ENCODE peak calls at places on chromosome 9, in five cellular contexts. F is foreskin fibroblast, Z is progenitor cell of endocrine pancreas, V is heart left ventricle, C is mammary epithelial cell. P is an unnamed sample.

GRCh38 chr9:79583957-79584654 is 12.3 kb downstream of the TLE4 start:
- DNase-seq in F (no peak), Z (no peak), V (peak; percentile 67), C (no peak), P (no peak)

GRCh38 chr9:134323741-134324358 is 2.4 kb upstream of the RXRA start:
- DNase-seq in F (no peak), Z (no peak), V (peak; percentile 73), C (peak; percentile 93), P (no peak)

GRCh38 chr9:125637264-125637663 is 69.7 kb downstream of the MAPKAP1 start:
- DNase-seq in F (no peak), Z (no peak), V (no peak), C (no peak), P (no peak)

GRCh38 chr9:134481762-134482161 is 155.5 kb downstream of the RXRA start:
- DNase-seq in F (no peak), Z (no peak), V (peak; percentile 8), C (no peak), P (no peak)

GRCh38 chr9:98775831-98776441 is 20.4 kb downstream of the ANKS6 start:
- DNase-seq in F (peak; percentile 45), Z (peak; percentile 33), V (no peak), C (peak; percentile 20), P (peak; percentile 17)

GRCh38 chr9:529721-530120 is 311.8 kb upstream of the DMRT1 start:
- DNase-seq in F (no peak), Z (no peak), V (no peak), C (no peak), P (no peak)

GRCh38 chr9:108057421-108058136 is 568.0 kb upstream of the KLF4 start:
- DNase-seq in F (peak; percentile 95), Z (no peak), V (no peak), C (peak; percentile 96), P (no peak)

GRCh38 chr9:124908098-124908497 is 32.8 kb downstream of the GOLGA1 start:
- DNase-seq in F (no peak), Z (no peak), V (no peak), C (no peak), P (no peak)

GRCh38 chr9:98099346-98099745 is 19.7 kb downstream of the TRIM14 start:
- DNase-seq in F (no peak), Z (no peak), V (no peak), C (no peak), P (no peak)

GRCh38 chr9:3224931-3225330 is 300.9 kb downstream of the RFX3 start:
- DNase-seq in F (no peak), Z (no peak), V (peak; percentile 33), C (no peak), P (no peak)

GRCh38 chr9:130129425-130130061 is 42.7 kb upstream of the NCS1 start:
- DNase-seq in F (no peak), Z (no peak), V (no peak), C (no peak), P (no peak)

GRCh38 chr9:126453156-126453963 is 126.7 kb downstream of the MVB12B start:
- DNase-seq in F (no peak), Z (no peak), V (no peak), C (no peak), P (no peak)

DNA sequence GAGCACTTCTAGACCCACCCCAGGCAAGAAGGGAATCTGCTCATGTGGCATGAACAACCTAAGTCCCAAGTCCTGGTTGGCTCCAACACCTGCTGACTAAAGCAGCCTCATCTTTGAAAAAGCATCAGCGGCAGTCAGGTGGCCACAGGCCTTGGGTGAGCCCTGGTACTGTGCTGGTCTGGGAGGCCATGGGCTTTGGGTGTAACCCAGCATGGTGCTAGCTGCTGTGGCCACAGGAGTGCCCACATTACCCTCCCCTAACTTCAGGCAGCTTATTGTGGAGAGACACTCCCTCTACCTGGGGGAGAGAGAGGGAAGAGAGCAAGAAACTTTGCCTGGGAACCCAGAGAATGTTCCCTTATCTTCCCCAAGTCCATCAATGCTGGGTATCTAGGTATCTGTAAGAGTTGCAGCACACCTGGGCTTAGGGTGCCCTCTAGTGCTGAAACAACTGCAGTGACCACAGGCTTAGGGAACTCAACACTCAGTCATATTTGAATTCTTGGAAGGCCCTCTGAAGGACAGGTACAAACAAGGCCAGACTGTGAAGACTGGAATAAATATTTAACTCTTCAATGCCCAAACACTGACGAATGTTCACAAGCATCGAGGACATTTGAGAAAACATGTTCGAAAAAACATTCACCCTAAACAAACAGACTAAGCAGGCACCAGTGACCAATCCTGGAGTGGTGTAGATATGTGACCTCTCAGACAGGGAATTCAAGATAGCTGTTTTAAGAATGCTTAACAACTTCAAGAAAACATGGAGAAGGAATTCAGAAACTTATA is 69.9 kb upstream of the OR2K2 start:
- DNase-seq in F (no peak), Z (no peak), V (no peak), C (peak; percentile 56), P (peak; percentile 14)
- TF ChIP-seq CTCF in F (peak; percentile 34), Z (peak; percentile 61), V (no peak), C (peak; percentile 88), P (peak; percentile 78)

GRCh38 chr9:69411246-69411645 is 86.2 kb downstream of the ENTREP1 start:
- DNase-seq in F (no peak), Z (no peak), V (no peak), C (no peak), P (no peak)

GRCh38 chr9:69411931-69412740 is 87.1 kb downstream of the ENTREP1 start:
- DNase-seq in F (no peak), Z (no peak), V (no peak), C (no peak), P (no peak)

DNA sequence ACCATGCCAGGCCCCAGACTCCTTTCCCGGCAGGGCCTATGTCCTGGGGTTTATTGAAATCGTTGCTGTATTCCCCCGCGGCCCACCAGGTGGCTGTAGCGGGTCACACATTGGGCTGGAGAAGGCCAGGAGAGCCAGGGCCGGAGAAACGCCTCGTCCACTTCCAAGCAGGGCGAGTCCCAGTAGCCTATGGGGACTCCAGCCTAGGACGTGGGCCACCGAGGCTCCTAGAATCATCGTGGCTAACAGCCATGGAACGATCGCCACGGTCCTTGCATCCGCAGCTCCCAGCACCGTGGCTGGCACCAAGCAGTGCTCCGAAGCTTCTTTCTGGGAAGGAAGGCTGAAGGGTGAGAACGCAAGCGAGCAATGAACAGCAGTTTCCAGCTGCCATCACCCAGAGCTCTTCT is 87.7 kb downstream of the ENTREP1 start:
- DNase-seq in F (peak; percentile 59), Z (peak; percentile 64), V (peak; percentile 74), C (peak; percentile 32), P (no peak)
- TF ChIP-seq CTCF in F (peak; percentile 83), Z (peak; percentile 75), V (peak; percentile 61), C (peak; percentile 34), P (peak; percentile 55)

GRCh38 chr9:21965401-21965951 is 28.7 kb downstream of the CDKN2A start:
- DNase-seq in F (peak; percentile 79), Z (peak; percentile 40), V (peak; percentile 39), C (peak; percentile 19), P (no peak)
- TF ChIP-seq CTCF in F (peak; percentile 82), Z (peak; percentile 59), V (no peak), C (no peak), P (no peak)

GRCh38 chr9:111961575-111961974 is 65.0 kb downstream of the UGCG start:
- DNase-seq in F (no peak), Z (no peak), V (no peak), C (no peak), P (peak; percentile 75)
- TF ChIP-seq CTCF in F (no peak), Z (no peak), V (no peak), C (no peak), P (no peak)

DNA sequence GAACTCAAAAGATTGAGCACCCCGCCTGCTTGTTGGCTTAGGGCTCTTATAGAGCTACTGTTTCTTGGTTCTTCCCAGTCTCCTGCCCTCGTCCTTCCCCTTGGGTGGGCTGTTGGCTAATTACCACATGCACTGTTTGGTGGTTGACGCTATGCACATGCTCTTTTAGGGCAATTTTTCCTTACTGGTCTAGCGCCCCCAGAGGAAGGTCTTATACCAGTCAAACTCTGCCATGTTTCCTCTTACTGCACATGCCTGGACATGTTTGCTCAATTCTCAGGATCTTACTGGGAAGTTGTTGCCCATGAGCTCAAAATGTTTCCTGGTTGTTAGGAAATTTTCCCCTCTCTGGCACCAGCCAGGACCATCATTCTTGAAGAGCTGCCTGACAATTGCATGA is 101.9 kb downstream of the SLC28A3 start:
- DNase-seq in F (no peak), Z (no peak), V (no peak), C (peak; percentile 15), P (no peak)
- TF ChIP-seq CTCF in F (peak; percentile 7), Z (peak; percentile 8), V (no peak), C (peak; percentile 37), P (peak; percentile 40)

P was measured in LNCaP clone FGC.